ENCODE peak calls at places on chromosomes 1 and 21, in four cellular contexts. One of them, this sample, is unnamed.

GRCh38 chr1:58896211-58897183 is 112.7 kb upstream of the JUN start:
- DNase-seq in activated T-helper 1 cell treated with anti-CD3 and anti-CD28 coated beads, Interleukin-2, amount 50 U/mL, for 16 hours: no peak
- DNase-seq in tibial artery: peak
- DNase-seq in thoracic aorta: no peak
- DNase-seq in this sample: peak

GRCh38 chr1:115222616-115223402 is 115.2 kb downstream of the NGF start:
- DNase-seq in thoracic aorta: no peak
- DNase-seq in activated T-helper 1 cell treated with anti-CD3 and anti-CD28 coated beads, Interleukin-2, amount 50 U/mL, for 16 hours: no peak
- DNase-seq in tibial artery: no peak
- DNase-seq in this sample: no peak

GRCh38 chr1:61561666-61562065 is 163.3 kb downstream of the TM2D1 start:
- DNase-seq in activated T-helper 1 cell treated with anti-CD3 and anti-CD28 coated beads, Interleukin-2, amount 50 U/mL, for 16 hours: no peak
- DNase-seq in tibial artery: no peak
- DNase-seq in thoracic aorta: no peak
- DNase-seq in this sample: no peak

GRCh38 chr1:7335224-7335879 is 435.7 kb upstream of the VAMP3 start:
- DNase-seq in thoracic aorta: no peak
- DNase-seq in tibial artery: no peak
- DNase-seq in activated T-helper 1 cell treated with anti-CD3 and anti-CD28 coated beads, Interleukin-2, amount 50 U/mL, for 16 hours: no peak
- DNase-seq in this sample: no peak

GRCh38 chr21:41783476-41784150 is 16.8 kb upstream of the RIPK4 start:
- DNase-seq in thoracic aorta: no peak
- DNase-seq in tibial artery: no peak
- DNase-seq in activated T-helper 1 cell treated with anti-CD3 and anti-CD28 coated beads, Interleukin-2, amount 50 U/mL, for 16 hours: no peak
- DNase-seq in this sample: no peak

GRCh38 chr21:17466166-17466565 is 46.7 kb upstream of the CXADR start:
- DNase-seq in thoracic aorta: no peak
- DNase-seq in tibial artery: no peak
- DNase-seq in activated T-helper 1 cell treated with anti-CD3 and anti-CD28 coated beads, Interleukin-2, amount 50 U/mL, for 16 hours: no peak
- DNase-seq in this sample: no peak

GRCh38 chr1:66981679-66982078 is 56.9 kb downstream of the MIER1 start:
- DNase-seq in thoracic aorta: no peak
- DNase-seq in activated T-helper 1 cell treated with anti-CD3 and anti-CD28 coated beads, Interleukin-2, amount 50 U/mL, for 16 hours: no peak
- DNase-seq in tibial artery: no peak
- DNase-seq in this sample: no peak

GRCh38 chr21:28518620-28519019 is 474.1 kb downstream of the LTN1 start:
- DNase-seq in activated T-helper 1 cell treated with anti-CD3 and anti-CD28 coated beads, Interleukin-2, amount 50 U/mL, for 16 hours: no peak
- DNase-seq in tibial artery: no peak
- DNase-seq in thoracic aorta: no peak
- DNase-seq in this sample: no peak

GRCh38 chr1:157829210-157829609 is 9.3 kb upstream of the FCRL1 start:
- DNase-seq in tibial artery: no peak
- DNase-seq in activated T-helper 1 cell treated with anti-CD3 and anti-CD28 coated beads, Interleukin-2, amount 50 U/mL, for 16 hours: no peak
- DNase-seq in thoracic aorta: no peak
- DNase-seq in this sample: no peak

This sample was measured in ascending aorta.